ENCODE peak calls at places on chromosomes 3 and 15, in five cellular contexts. One of them, this sample, is unnamed.
A peak's percentile ranks its signal among the peaks of the same experiment; 100 is the strongest.

GRCh38 chr3:71006810-71007785 is 576.4 kb downstream of the FOXP1 start:
- DNase-seq in NCI-H2171: no peak
- DNase-seq in GM04504: no peak
- DNase-seq in left cardiac atrium: no peak
- DNase-seq in NB4: peak; percentile 43
- DNase-seq in this sample: no peak

GRCh38 chr3:135895106-135895733 is 70.3 kb upstream of the PPP2R3A start:
- DNase-seq in GM04504: peak; percentile 55
- DNase-seq in NCI-H2171: peak; percentile 41
- DNase-seq in left cardiac atrium: peak; percentile 74
- DNase-seq in NB4: peak; percentile 73
- DNase-seq in this sample: peak; percentile 31

GRCh38 chr3:30681276-30682211 is 75.1 kb downstream of the TGFBR2 start:
- DNase-seq in NCI-H2171: no peak
- DNase-seq in GM04504: peak; percentile 70
- DNase-seq in NB4: no peak
- DNase-seq in left cardiac atrium: peak; percentile 80
- DNase-seq in this sample: no peak

GRCh38 chr3:15071699-15072098 is 6.6 kb upstream of the MRPS25 start:
- DNase-seq in NCI-H2171: no peak
- DNase-seq in GM04504: no peak
- DNase-seq in left cardiac atrium: no peak
- DNase-seq in NB4: no peak
- DNase-seq in this sample: no peak

GRCh38 chr3:188007897-188008296 is 146.1 kb upstream of the LPP start:
- DNase-seq in NCI-H2171: no peak
- DNase-seq in NB4: peak; percentile 31
- DNase-seq in left cardiac atrium: no peak
- DNase-seq in GM04504: no peak
- DNase-seq in this sample: no peak

GRCh38 chr3:131821376-131821775 is 213.4 kb downstream of the CPNE4 start:
- DNase-seq in NB4: no peak
- DNase-seq in NCI-H2171: no peak
- DNase-seq in left cardiac atrium: no peak
- DNase-seq in GM04504: no peak
- DNase-seq in this sample: no peak

GRCh38 chr3:171811059-171811912 is 1.0 kb upstream of the PLD1 start:
- DNase-seq in NB4: peak; percentile 93
- DNase-seq in left cardiac atrium: no peak
- DNase-seq in GM04504: peak; percentile 97
- DNase-seq in NCI-H2171: no peak
- DNase-seq in this sample: peak; percentile 100

GRCh38 chr3:56424885-56425284 is 43.4 kb downstream of the ERC2 start:
- DNase-seq in left cardiac atrium: no peak
- DNase-seq in NB4: no peak
- DNase-seq in NCI-H2171: no peak
- DNase-seq in GM04504: no peak
- DNase-seq in this sample: no peak

GRCh38 chr3:61181874-61182273 is 69.4 kb downstream of the FHIT start:
- DNase-seq in left cardiac atrium: no peak
- DNase-seq in NCI-H2171: no peak
- DNase-seq in NB4: peak; percentile 15
- DNase-seq in GM04504: no peak
- DNase-seq in this sample: no peak

GRCh38 chr3:54320376-54320775 is 198.0 kb downstream of the CACNA2D3 start:
- DNase-seq in NCI-H2171: no peak
- DNase-seq in GM04504: no peak
- DNase-seq in NB4: peak; percentile 4
- DNase-seq in left cardiac atrium: no peak
- DNase-seq in this sample: no peak

GRCh38 chr15:49675051-49675450 is 54.2 kb downstream of the DTWD1 start:
- DNase-seq in GM04504: peak; percentile 76
- DNase-seq in NCI-H2171: no peak
- DNase-seq in left cardiac atrium: no peak
- DNase-seq in NB4: no peak
- DNase-seq in this sample: no peak

GRCh38 chr3:123432832-123433523 is 15.9 kb downstream of the ADCY5 start:
- DNase-seq in NB4: no peak
- DNase-seq in GM04504: no peak
- DNase-seq in NCI-H2171: no peak
- DNase-seq in left cardiac atrium: no peak
- DNase-seq in this sample: no peak

GRCh38 chr15:61132211-61132610 is 96.9 kb downstream of the RORA start:
- DNase-seq in GM04504: no peak
- DNase-seq in NB4: no peak
- DNase-seq in left cardiac atrium: no peak
- DNase-seq in NCI-H2171: no peak
- DNase-seq in this sample: no peak

GRCh38 chr3:42846682-42847522 is 28.8 kb downstream of the CYP8B1 start:
- DNase-seq in GM04504: no peak
- DNase-seq in NB4: peak; percentile 53
- DNase-seq in NCI-H2171: no peak
- DNase-seq in left cardiac atrium: no peak
- DNase-seq in this sample: no peak

GRCh38 chr15:92636401-92636949 is 19.1 kb downstream of the FAM174B start:
- DNase-seq in NCI-H2171: no peak
- DNase-seq in NB4: no peak
- DNase-seq in GM04504: no peak
- DNase-seq in left cardiac atrium: no peak
- DNase-seq in this sample: no peak

GRCh38 chr3:107222927-107223326 is 154.3 kb upstream of the CCDC54 start:
- DNase-seq in NCI-H2171: no peak
- DNase-seq in left cardiac atrium: no peak
- DNase-seq in NB4: no peak
- DNase-seq in GM04504: peak; percentile 55
- DNase-seq in this sample: peak; percentile 73

GRCh38 chr3:144384241-144384979 is 412.8 kb downstream of the DIPK2A start:
- DNase-seq in GM04504: no peak
- DNase-seq in left cardiac atrium: no peak
- DNase-seq in NCI-H2171: no peak
- DNase-seq in NB4: no peak
- DNase-seq in this sample: no peak

GRCh38 chr3:197580253-197580691 is 24.5 kb upstream of the BDH1 start:
- DNase-seq in left cardiac atrium: no peak
- DNase-seq in NCI-H2171: no peak
- DNase-seq in GM04504: no peak
- DNase-seq in NB4: no peak
- DNase-seq in this sample: no peak

GRCh38 chr3:8205876-8206275 is 295.7 kb upstream of the LMCD1 start:
- DNase-seq in GM04504: no peak
- DNase-seq in NCI-H2171: no peak
- DNase-seq in NB4: no peak
- DNase-seq in left cardiac atrium: no peak
- DNase-seq in this sample: no peak